ENCODE peak calls at places on chromosomes 16 and 17, in six cellular contexts. J is esophagus squamous epithelium, M is transverse colon, D is frontal cortex, C is astrocyte of the spinal cord, E is fibroblast of pulmonary artery. W is an unnamed sample.

GRCh38 chr17:69047368-69048263 is 13.1 kb downstream of the ABCA9 start:
- DNase-seq in J (no peak), C (peak), M (peak), D (no peak), E (peak), W (peak)

GRCh38 chr17:8072339-8072726 is 15.2 kb downstream of the ALOX12B start:
- DNase-seq in D (no peak), J (no peak), E (no peak), M (no peak), C (no peak), W (no peak)

GRCh38 chr16:23120562-23120961 is 28.7 kb downstream of the USP31 start:
- DNase-seq in D (no peak), J (no peak), E (no peak), M (no peak), C (no peak), W (no peak)

GRCh38 chr17:45828171-45829133 is 16.2 kb upstream of the SPPL2C start:
- DNase-seq in D (no peak), J (no peak), M (no peak), C (no peak), E (no peak), W (peak)

GRCh38 chr17:70644093-70644492 is 474.8 kb downstream of the KCNJ2 start:
- DNase-seq in E (no peak), D (no peak), J (no peak), C (no peak), M (no peak), W (no peak)

GRCh38 chr17:40168262-40168832 is 8.9 kb upstream of the RAPGEFL1 start:
- DNase-seq in M (no peak), C (peak), J (no peak), E (peak), D (peak), W (peak)

GRCh38 chr16:79045191-79045590 is 555.3 kb downstream of the MAF start:
- DNase-seq in C (no peak), J (no peak), M (no peak), E (no peak), D (no peak), W (no peak)

GRCh38 chr17:19720631-19721426 is 4.4 kb upstream of the SLC47A2 start:
- DNase-seq in J (no peak), E (no peak), M (peak), C (no peak), D (no peak), W (no peak)

GRCh38 chr17:72192409-72193192 is 71.8 kb downstream of the SOX9 start:
- DNase-seq in D (no peak), M (no peak), J (no peak), C (peak), E (peak), W (peak)

GRCh38 chr17:76827736-76828135 is 40.5 kb upstream of the MGAT5B start:
- DNase-seq in J (no peak), M (no peak), C (no peak), D (no peak), E (no peak), W (no peak)

GRCh38 chr16:75433732-75434413 is 570 bp upstream of the CFDP1 start:
- DNase-seq in D (no peak), J (no peak), E (peak), C (peak), M (peak), W (peak)

GRCh38 chr17:21278304-21279197 is 6.0 kb upstream of the MAP2K3 start:
- DNase-seq in D (no peak), J (no peak), M (peak), E (peak), C (no peak), W (peak)

GRCh38 chr16:80663078-80663477 is 122.3 kb downstream of the DYNLRB2 start:
- DNase-seq in M (no peak), D (no peak), E (no peak), J (no peak), C (no peak), W (no peak)

GRCh38 chr17:6070280-6070894 is at the start of gene WSCD1:
- DNase-seq in J (no peak), M (peak), C (no peak), D (peak), E (no peak), W (no peak)

GRCh38 chr16:85838876-85839585 is 39.5 kb downstream of the COX4I1 start:
- DNase-seq in J (no peak), M (no peak), D (no peak), C (no peak), E (no peak), W (no peak)

GRCh38 chr17:6641374-6641818 is 536 bp downstream of the TXNDC17 start:
- DNase-seq in E (no peak), M (no peak), D (no peak), C (no peak), J (no peak), W (peak)

GRCh38 chr17:68849673-68850260 is 105.4 kb downstream of the ABCA8 start:
- DNase-seq in E (no peak), M (no peak), J (no peak), D (no peak), C (no peak), W (no peak)

GRCh38 chr16:1945559-1946391 is 2.8 kb upstream of the MSRB1 start:
- DNase-seq in M (no peak), J (no peak), E (no peak), C (no peak), D (no peak), W (no peak)

GRCh38 chr17:50279181-50279526 is 4.9 kb downstream of the TMEM92 start:
- DNase-seq in E (peak), C (no peak), M (no peak), J (no peak), D (no peak), W (peak)

GRCh38 chr17:2697611-2698162 is 13.9 kb downstream of the CLUH start:
- DNase-seq in D (peak), J (no peak), M (peak), C (no peak), E (no peak), W (no peak)

GRCh38 chr17:45709889-45710288 is 74.2 kb upstream of the CRHR1 start:
- DNase-seq in M (no peak), D (no peak), C (no peak), J (no peak), E (no peak), W (no peak)

GRCh38 chr16:976389-976931 is 5.1 kb upstream of the SOX8 start:
- DNase-seq in C (no peak), D (no peak), E (no peak), M (no peak), J (no peak), W (no peak)

GRCh38 chr16:57601801-57602478 is 26.5 kb upstream of the ADGRG1 start:
- DNase-seq in D (no peak), C (no peak), M (no peak), J (no peak), E (no peak), W (peak)

GRCh38 chr17:40500709-40501108 is 714 bp downstream of the TNS4 start:
- DNase-seq in E (no peak), C (no peak), D (no peak), J (no peak), M (no peak), W (no peak)

GRCh38 chr17:46009681-46010596 is 10.9 kb downstream of the STH start:
- DNase-seq in J (no peak), M (no peak), E (no peak), C (peak), D (no peak), W (peak)

GRCh38 chr16:3364774-3365427 is 9.2 kb downstream of the OR2C1 start:
- DNase-seq in J (peak), E (peak), C (peak), D (peak), M (peak), W (peak)

GRCh38 chr16:65521685-65522338 is 399.9 kb upstream of the CDH11 start:
- DNase-seq in C (peak), D (no peak), M (no peak), J (no peak), E (peak), W (no peak)

GRCh38 chr17:63816669-63817068 is 10.6 kb upstream of the PSMC5 start:
- DNase-seq in D (no peak), M (no peak), J (no peak), E (no peak), C (no peak), W (no peak)

GRCh38 chr17:77320501-77321256 is 179.9 kb downstream of the SEC14L1 start:
- DNase-seq in D (no peak), J (no peak), C (no peak), E (peak), M (peak), W (peak)

GRCh38 chr17:81665205-81666091 is 957 bp downstream of the OXLD1 start:
- DNase-seq in C (no peak), D (peak), E (peak), J (no peak), M (peak), W (no peak)

GRCh38 chr16:78298986-78299385 is 199.5 kb downstream of the WWOX start:
- DNase-seq in C (no peak), J (no peak), D (no peak), E (no peak), M (no peak), W (no peak)

GRCh38 chr16:81647527-81647926 is 131.6 kb upstream of the PLCG2 start:
- DNase-seq in J (no peak), C (peak), M (no peak), E (peak), D (no peak), W (peak)

GRCh38 chr17:64326420-64327054 is 63.5 kb upstream of the TEX2 start:
- DNase-seq in C (no peak), D (no peak), M (peak), E (peak), J (peak), W (peak)

GRCh38 chr17:29251969-29252866 is 5.6 kb downstream of the CRYBA1 start:
- DNase-seq in E (peak), M (no peak), D (no peak), C (peak), J (no peak), W (no peak)

GRCh38 chr16:9311303-9311954 is 220.0 kb downstream of the HAPSTR1 start:
- DNase-seq in J (no peak), E (no peak), D (no peak), C (no peak), M (peak), W (no peak)

GRCh38 chr16:19837984-19838707 is 46.5 kb downstream of the GPRC5B start:
- DNase-seq in C (no peak), M (no peak), E (no peak), J (no peak), D (no peak), W (no peak)

GRCh38 chr17:83009414-83010322 is 69.7 kb upstream of the METRNL start:
- DNase-seq in C (no peak), J (no peak), M (no peak), D (no peak), E (no peak), W (no peak)